ENCODE peak calls at places on chromosome 19, in five cellular contexts. I is stimulated activated CD4-positive, alpha-beta T cell treated with anti-CD3 and anti-CD28 coated beads, Interleukin-15, amount 100 ng/mL, for 1 hour; O is GM04503; H is suprapubic skin; J is dorsolateral prefrontal cortex. Z is an unnamed sample.

GRCh38 chr19:41245779-41246297 is 18.3 kb upstream of the HNRNPUL1 start:
- DNase-seq in I (no peak), O (no peak), H (no peak), J (no peak), Z (no peak)

GRCh38 chr19:23403581-23404324 is 8.5 kb upstream of the ZNF91 start:
- DNase-seq in I (no peak), O (no peak), H (no peak), J (no peak), Z (no peak)

GRCh38 chr19:5690125-5690954 is at the start of gene RPL36:
- DNase-seq in I (peak), O (peak), H (peak), J (peak), Z (peak)

GRCh38 chr19:34588249-34588648 is 88.7 kb downstream of the SCGB2B2 start:
- DNase-seq in I (no peak), O (no peak), H (no peak), J (no peak), Z (no peak)

GRCh38 chr19:3045885-3046603 is 16.3 kb downstream of the TLE5 start:
- DNase-seq in I (no peak), O (no peak), H (no peak), J (no peak), Z (no peak)

GRCh38 chr19:32231691-32232090 is 113.7 kb upstream of the ZNF507 start:
- DNase-seq in I (no peak), O (no peak), H (no peak), J (no peak), Z (no peak)

GRCh38 chr19:8320564-8321066 is 560 bp downstream of the NDUFA7 start:
- DNase-seq in I (no peak), O (no peak), H (no peak), J (no peak), Z (no peak)

GRCh38 chr19:40266111-40266510 is 19.0 kb downstream of the AKT2 start:
- DNase-seq in I (no peak), O (no peak), H (no peak), J (no peak), Z (no peak)

GRCh38 chr19:2079076-2079864 is 16.9 kb downstream of the MOB3A start:
- DNase-seq in I (no peak), O (no peak), H (no peak), J (no peak), Z (no peak)

GRCh38 chr19:10888421-10888866 is 17.1 kb downstream of the CARM1 start:
- DNase-seq in I (no peak), O (no peak), H (no peak), J (no peak), Z (no peak)

GRCh38 chr19:20612711-20613316 is 47.2 kb upstream of the ZNF737 start:
- DNase-seq in I (no peak), O (no peak), H (no peak), J (no peak), Z (no peak)

GRCh38 chr19:29668746-29669609 is 3.7 kb downstream of the PLEKHF1 start:
- DNase-seq in I (no peak), O (no peak), H (no peak), J (no peak), Z (no peak)

GRCh38 chr19:17902701-17903100 is 30.1 kb upstream of the CCDC124 start:
- DNase-seq in I (no peak), O (peak), H (no peak), J (no peak), Z (peak)

GRCh38 chr19:5131031-5131865 is 162.3 kb downstream of the KDM4B start:
- DNase-seq in I (no peak), O (no peak), H (no peak), J (no peak), Z (no peak)

GRCh38 chr19:5691930-5692784 is 2.1 kb downstream of the RPL36 start:
- DNase-seq in I (no peak), O (no peak), H (no peak), J (no peak), Z (no peak)

GRCh38 chr19:40420766-40421467 is 4.9 kb downstream of the SERTAD1 start:
- DNase-seq in I (peak), O (peak), H (peak), J (peak), Z (peak)

GRCh38 chr19:16268676-16269319 is 55.8 kb upstream of the KLF2 start:
- DNase-seq in I (no peak), O (no peak), H (no peak), J (no peak), Z (no peak)

GRCh38 chr19:44891016-44891882 is at the start of gene TOMM40:
- DNase-seq in I (peak), O (no peak), H (no peak), J (no peak), Z (no peak)

GRCh38 chr19:30226464-30227070 is 145.6 kb upstream of the ZNF536 start:
- DNase-seq in I (no peak), O (no peak), H (no peak), J (no peak), Z (no peak)

GRCh38 chr19:2613507-2614295 is 88.8 kb downstream of the GNG7 start:
- DNase-seq in I (peak), O (no peak), H (no peak), J (no peak), Z (peak)

GRCh38 chr19:10112037-10112751 is 701 bp downstream of the P2RY11 start:
- DNase-seq in I (no peak), O (no peak), H (no peak), J (no peak), Z (peak)

GRCh38 chr19:7652061-7652641 is 15.2 kb downstream of the STXBP2 start:
- DNase-seq in I (peak), O (no peak), H (peak), J (peak), Z (peak)

GRCh38 chr19:18743281-18743825 is 47.8 kb downstream of the COMP start:
- DNase-seq in I (no peak), O (no peak), H (no peak), J (no peak), Z (peak)

GRCh38 chr19:47778954-47779351 is 450 bp downstream of the SELENOW start:
- DNase-seq in I (no peak), O (no peak), H (no peak), J (no peak), Z (peak)

GRCh38 chr19:30150626-30151025 is 208.6 kb downstream of the URI1 start:
- DNase-seq in I (no peak), O (no peak), H (no peak), J (no peak), Z (no peak)